ENCODE peak calls at places on chromosome 21, in seven cellular contexts. W is cardiac muscle cell, G is heart left ventricle, M is mammary epithelial cell, H is fibroblast of lung, N is trophoblast cell, R is sigmoid colon. K is an unnamed sample.

GRCh38 chr21:19995253-19995652 is 1003.0 kb upstream of the NCAM2 start:
- DNase-seq in W (no peak), G (no peak), M (no peak), H (no peak), N (no peak), R (no peak), K (no peak)

GRCh38 chr21:32611471-32611997 is 643 bp downstream of the CFAP298 start:
- DNase-seq in W (peak; percentile 32), G (no peak), M (peak; percentile 30), H (peak; percentile 44), N (peak; percentile 49), R (no peak), K (peak; percentile 54)

GRCh38 chr21:18840239-18840638 is 436.7 kb upstream of the TMPRSS15 start:
- DNase-seq in W (no peak), G (no peak), M (no peak), H (no peak), N (peak; percentile 18), R (no peak), K (peak; percentile 32)

GRCh38 chr21:36150192-36150711 is 6.4 kb upstream of the DOP1B start:
- DNase-seq in W (peak; percentile 71), G (peak; percentile 61), M (no peak), H (peak; percentile 81), N (no peak), R (peak; percentile 84), K (no peak)

GRCh38 chr21:23887709-23888303 is 1719.5 kb downstream of the MRPL39 start:
- DNase-seq in W (no peak), G (no peak), M (no peak), H (no peak), N (no peak), R (no peak), K (no peak)

GRCh38 chr21:37072239-37072987 is 458 bp downstream of the PIGP start:
- DNase-seq in W (no peak), G (peak; percentile 93), M (peak; percentile 71), H (peak; percentile 92), N (peak; percentile 68), R (peak; percentile 88), K (peak; percentile 41)

GRCh38 chr21:33070921-33071877 is 1.3 kb downstream of the OLIG1 start:
- DNase-seq in W (peak; percentile 4), G (peak; percentile 58), M (peak; percentile 25), H (peak; percentile 8), N (peak; percentile 25), R (no peak), K (no peak)

GRCh38 chr21:30340714-30341573 is 3.5 kb upstream of the KRTAP27-1 start:
- DNase-seq in W (peak; percentile 54), G (no peak), M (peak; percentile 45), H (peak; percentile 5), N (peak; percentile 95), R (no peak), K (no peak)

GRCh38 chr21:39885119-39885848 is 18.0 kb downstream of the PCP4 start:
- DNase-seq in W (no peak), G (no peak), M (no peak), H (peak; percentile 21), N (no peak), R (peak; percentile 91), K (no peak)

GRCh38 chr21:29029524-29029923 is 5.1 kb downstream of the USP16 start:
- DNase-seq in W (no peak), G (no peak), M (no peak), H (no peak), N (no peak), R (no peak), K (no peak)

GRCh38 chr21:25385912-25386474 is 221.3 kb downstream of the MRPL39 start:
- DNase-seq in W (peak; percentile 77), G (no peak), M (peak; percentile 37), H (peak; percentile 59), N (peak; percentile 77), R (no peak), K (peak; percentile 47)

GRCh38 chr21:21664871-21665270 is 666.7 kb downstream of the NCAM2 start:
- DNase-seq in W (peak; percentile 21), G (no peak), M (no peak), H (peak; percentile 35), N (no peak), R (no peak), K (no peak)

GRCh38 chr21:18249542-18250152 is 5.0 kb downstream of the CHODL start:
- DNase-seq in W (no peak), G (no peak), M (no peak), H (no peak), N (no peak), R (no peak), K (peak; percentile 17)

GRCh38 chr21:26473471-26473870 is 99.6 kb downstream of the CYYR1 start:
- DNase-seq in W (no peak), G (no peak), M (no peak), H (no peak), N (no peak), R (no peak), K (no peak)
- H3K9me3 ChIP-seq in W (no peaks in the 10 kb centered on the region), G (no peaks in the 10 kb centered on the region), M (no peaks in the 10 kb centered on the region), H (no peaks in the 10 kb centered on the region), N (no peaks in the 10 kb centered on the region), R (no peaks in the 10 kb centered on the region), K (no peaks in the 10 kb centered on the region)

GRCh38 chr21:44490405-44490804 is 35.1 kb downstream of the LRRC3 start:
- DNase-seq in W (no peak), G (no peak), M (no peak), H (no peak), N (no peak), R (no peak), K (no peak)
- H3K9me3 ChIP-seq in W (no peaks in the 10 kb centered on the region), G (no peaks in the 10 kb centered on the region), M (peaks cover 28% of the 10 kb centered on the region), H (no peaks in the 10 kb centered on the region), N (peaks cover 23% of the 10 kb centered on the region), R (peaks cover 8% of the 10 kb centered on the region), K (peaks cover 8% of the 10 kb centered on the region)

GRCh38 chr21:35036521-35037383 is 12.3 kb downstream of the RUNX1 start:
- DNase-seq in W (no peak), G (no peak), M (no peak), H (no peak), N (no peak), R (no peak), K (no peak)

GRCh38 chr21:35037384-35038105 is 11.6 kb downstream of the RUNX1 start:
- DNase-seq in W (no peak), G (no peak), M (no peak), H (no peak), N (no peak), R (no peak), K (no peak)

GRCh38 chr21:35039595-35040291 is 9.4 kb downstream of the RUNX1 start:
- DNase-seq in W (no peak), G (no peak), M (no peak), H (no peak), N (no peak), R (no peak), K (no peak)

GRCh38 chr21:35041122-35041521 is 8.0 kb downstream of the RUNX1 start:
- DNase-seq in W (no peak), G (no peak), M (no peak), H (no peak), N (no peak), R (no peak), K (no peak)

GRCh38 chr21:35038772-35039145 is 10.3 kb downstream of the RUNX1 start:
- DNase-seq in W (no peak), G (no peak), M (no peak), H (no peak), N (no peak), R (no peak), K (no peak)
- H3K9me3 ChIP-seq in W (no peaks in the 10 kb centered on the region), G (no peaks in the 10 kb centered on the region), M (no peaks in the 10 kb centered on the region), H (no peaks in the 10 kb centered on the region), N (peaks cover 2% of the 10 kb centered on the region), R (no peaks in the 10 kb centered on the region), K (no peaks in the 10 kb centered on the region)

GRCh38 chr21:41236361-41236973 is 68.5 kb downstream of the BACE2 start:
- DNase-seq in W (no peak), G (no peak), M (no peak), H (no peak), N (peak; percentile 99), R (no peak), K (no peak)
- H3K9me3 ChIP-seq in W (no peaks in the 10 kb centered on the region), G (no peaks in the 10 kb centered on the region), M (no peaks in the 10 kb centered on the region), H (no peaks in the 10 kb centered on the region), N (peaks cover 2% of the 10 kb centered on the region), R (no peaks in the 10 kb centered on the region), K (no peaks in the 10 kb centered on the region)

GRCh38 chr21:43206231-43207042 is 37.6 kb downstream of the CRYAA start:
- DNase-seq in W (no peak), G (peak; percentile 38), M (no peak), H (no peak), N (no peak), R (peak; percentile 35), K (no peak)

GRCh38 chr21:43204638-43205037 is 35.8 kb downstream of the CRYAA start:
- DNase-seq in W (no peak), G (no peak), M (no peak), H (no peak), N (no peak), R (peak; percentile 41), K (no peak)

GRCh38 chr21:43207043-43207315 is 38.2 kb downstream of the CRYAA start:
- DNase-seq in W (no peak), G (peak; percentile 40), M (no peak), H (no peak), N (no peak), R (no peak), K (no peak)

GRCh38 chr21:43201491-43201890 is 32.7 kb downstream of the CRYAA start:
- DNase-seq in W (no peak), G (no peak), M (no peak), H (no peak), N (no peak), R (no peak), K (no peak)

GRCh38 chr21:43203523-43204080 is 34.8 kb downstream of the CRYAA start:
- DNase-seq in W (no peak), G (no peak), M (no peak), H (no peak), N (no peak), R (peak; percentile 47), K (no peak)
- H3K9me3 ChIP-seq in W (no peaks in the 10 kb centered on the region), G (peaks cover under 1% of the 10 kb centered on the region), M (peaks cover 12% of the 10 kb centered on the region), H (no peaks in the 10 kb centered on the region), N (peaks cover 8% of the 10 kb centered on the region), R (peaks cover 5% of the 10 kb centered on the region), K (peaks cover 11% of the 10 kb centered on the region)

DNA sequence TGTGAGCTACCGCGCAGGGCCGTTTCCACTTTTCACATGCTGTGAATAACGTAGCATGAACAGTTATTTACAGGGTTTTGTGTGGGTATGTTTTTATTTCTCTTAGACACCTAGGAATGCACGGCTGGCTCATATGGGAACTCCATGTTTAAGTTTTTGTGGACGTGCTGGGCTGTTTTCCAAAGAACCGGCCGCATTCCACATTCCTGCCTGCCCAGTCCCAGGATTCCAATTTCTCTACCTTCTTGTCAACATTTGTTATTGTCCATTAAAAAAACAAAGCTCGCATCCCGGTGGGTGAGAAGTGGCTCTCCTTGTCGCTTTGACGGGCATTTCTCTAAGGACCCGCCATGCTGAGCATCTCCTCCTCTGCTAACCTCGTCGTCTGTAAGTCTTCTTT is 47.1 kb upstream of the LRRC3 start:
- DNase-seq in W (no peak), G (no peak), M (no peak), H (no peak), N (no peak), R (no peak), K (no peak)
- H3K9me3 ChIP-seq in W (no peaks in the 10 kb centered on the region), G (no peaks in the 10 kb centered on the region), M (peaks cover 16% of the 10 kb centered on the region), H (peaks cover 10% of the 10 kb centered on the region), N (peaks cover 20% of the 10 kb centered on the region), R (no peaks in the 10 kb centered on the region), K (no peaks in the 10 kb centered on the region)

DNA sequence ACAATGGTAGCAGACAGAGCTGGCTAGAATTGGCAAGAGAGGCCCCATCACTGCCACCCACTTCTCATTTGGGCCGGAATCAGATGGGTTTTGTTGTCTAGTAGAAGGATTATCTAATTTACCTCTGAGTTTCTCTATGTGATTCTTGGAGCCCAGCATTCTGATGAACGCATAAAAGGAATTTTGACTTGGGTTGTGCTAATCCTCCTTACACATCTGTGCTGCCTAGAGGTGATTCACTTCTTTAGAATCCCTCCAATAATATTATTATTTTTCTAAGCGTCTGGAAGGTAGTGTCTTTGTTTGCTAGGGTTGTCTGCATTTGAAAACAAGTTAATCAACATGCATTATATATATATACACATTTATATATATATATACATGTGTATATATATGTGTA is 118.1 kb downstream of the RUNX1 start:
- DNase-seq in W (no peak), G (no peak), M (peak; percentile 36), H (peak; percentile 86), N (peak; percentile 41), R (no peak), K (no peak)
- H3K9me3 ChIP-seq in W (no peaks in the 10 kb centered on the region), G (no peaks in the 10 kb centered on the region), M (no peaks in the 10 kb centered on the region), H (no peaks in the 10 kb centered on the region), N (no peaks in the 10 kb centered on the region), R (no peaks in the 10 kb centered on the region), K (no peaks in the 10 kb centered on the region)

K was measured in HAP-1.